ENCODE peak calls at places on chromosomes 4 and X, in seven cellular contexts. W is fibroblast of mammary gland, J is glutamatergic neuron, U is mesothelial cell of epicardium, O is GM12865, E is HFF-Myc, I is neural crest cell. L is an unnamed sample.

GRCh38 chr4:76250962-76251361 is 559 bp upstream of the FAM47E start:
- DNase-seq in U (no peak), W (no peak), J (no peak), I (no peak), E (no peak), O (no peak), L (no peak)

GRCh38 chr4:138562544-138562961 is 320.4 kb upstream of the SLC7A11 start:
- DNase-seq in W (peak; percentile 46), O (peak; percentile 33), J (no peak), E (no peak), I (no peak), U (no peak), L (no peak)

GRCh38 chr4:176376032-176376614 is 56.4 kb downstream of the SPCS3 start:
- DNase-seq in U (no peak), J (no peak), E (no peak), W (peak; percentile 43), O (peak; percentile 12), I (no peak), L (no peak)

GRCh38 chr4:41622816-41623215 is 84.9 kb downstream of the LIMCH1 start:
- DNase-seq in W (no peak), U (no peak), E (no peak), I (no peak), J (no peak), O (no peak), L (no peak)

GRCh38 chrX:153469811-153470410 is 465 bp downstream of the HAUS7 start:
- DNase-seq in W (peak; percentile 28), E (no peak), J (peak; percentile 38), I (peak; percentile 16), O (peak; percentile 43), U (no peak), L (peak; percentile 50)

GRCh38 chr4:141636077-141636770 is at the start of gene IL15:
- DNase-seq in I (peak; percentile 1), U (peak; percentile 33), E (no peak), W (peak; percentile 41), O (peak; percentile 90), J (peak; percentile 41), L (peak; percentile 52)

GRCh38 chr4:37095925-37096324 is 148.6 kb upstream of the NWD2 start:
- DNase-seq in J (no peak), W (no peak), I (no peak), E (no peak), O (peak; percentile 4), U (no peak), L (no peak)

GRCh38 chr4:25552580-25553271 is 102.9 kb upstream of the SLC34A2 start:
- DNase-seq in J (no peak), E (no peak), U (no peak), W (no peak), I (no peak), O (no peak), L (no peak)

GRCh38 chrX:5242091-5242790 is 986.4 kb downstream of the NLGN4X start:
- DNase-seq in J (no peak), E (no peak), O (no peak), I (no peak), U (no peak), W (no peak), L (no peak)

GRCh38 chr4:1771555-1772305 is 21.4 kb upstream of the FGFR3 start:
- DNase-seq in O (no peak), W (no peak), I (no peak), J (no peak), E (no peak), U (no peak), L (no peak)

GRCh38 chr4:8858188-8858924 is 13.3 kb downstream of the HMX1 start:
- DNase-seq in E (no peak), O (no peak), J (no peak), U (no peak), W (no peak), I (no peak), L (no peak)

GRCh38 chr4:148795156-148795864 is 353.1 kb upstream of the NR3C2 start:
- DNase-seq in J (no peak), W (no peak), I (no peak), O (no peak), U (no peak), E (no peak), L (no peak)

GRCh38 chr4:178138491-178138890 is 696.3 kb upstream of the AGA start:
- DNase-seq in O (no peak), E (no peak), J (no peak), W (no peak), I (no peak), U (no peak), L (no peak)

GRCh38 chr4:77921701-77922100 is 59.1 kb downstream of the MRPL1 start:
- DNase-seq in E (peak; percentile 86), J (no peak), I (no peak), O (no peak), U (no peak), W (peak; percentile 95), L (no peak)

GRCh38 chr4:41709844-41710481 is 38.6 kb downstream of the PHOX2B start:
- DNase-seq in U (no peak), E (peak; percentile 77), I (no peak), O (no peak), W (peak; percentile 84), J (no peak), L (no peak)

GRCh38 chr4:77001907-77002306 is 52.4 kb downstream of the SEPTIN11 start:
- DNase-seq in U (no peak), O (no peak), E (no peak), J (no peak), W (peak; percentile 66), I (no peak), L (no peak)

GRCh38 chrX:115344885-115345653 is 55.6 kb downstream of the LUZP4 start:
- DNase-seq in I (no peak), E (peak; percentile 75), W (peak; percentile 95), J (peak; percentile 20), U (peak; percentile 83), O (no peak), L (peak; percentile 24)

GRCh38 chrX:45142185-45142584 is 58.5 kb downstream of the DIPK2B start:
- DNase-seq in W (no peak), J (no peak), I (no peak), E (no peak), U (no peak), O (no peak), L (no peak)

GRCh38 chr4:3700223-3700622 is 66.0 kb upstream of the ADRA2C start:
- DNase-seq in J (peak; percentile 4), I (no peak), E (no peak), U (no peak), W (no peak), O (no peak), L (no peak)

GRCh38 chr4:3702084-3702521 is 64.1 kb upstream of the ADRA2C start:
- DNase-seq in U (no peak), J (no peak), O (no peak), E (no peak), I (no peak), W (no peak), L (no peak)

GRCh38 chr4:3702551-3703221 is 63.5 kb upstream of the ADRA2C start:
- DNase-seq in O (no peak), J (no peak), I (no peak), U (no peak), W (no peak), E (no peak), L (no peak)

GRCh38 chr4:3700736-3701135 is 65.4 kb upstream of the ADRA2C start:
- DNase-seq in O (no peak), E (no peak), I (no peak), W (no peak), U (no peak), J (peak; percentile 10), L (no peak)

GRCh38 chr4:3701271-3702083 is 64.7 kb upstream of the ADRA2C start:
- DNase-seq in O (no peak), J (no peak), I (no peak), U (no peak), W (no peak), E (no peak), L (no peak)
- TF ChIP-seq CTCF in O (no peak), J (no peak), I (no peak), U (no peak), W (no peak), E (no peak), L (no peak)

GRCh38 chr4:169484485-169484884 is 127.9 kb downstream of the NEK1 start:
- DNase-seq in U (no peak), O (no peak), E (no peak), W (peak; percentile 3), J (no peak), I (no peak), L (no peak)

GRCh38 chr4:169491211-169491610 is 121.2 kb downstream of the NEK1 start:
- DNase-seq in E (no peak), J (no peak), U (no peak), W (no peak), I (no peak), O (no peak), L (no peak)

GRCh38 chr4:169485084-169485483 is 127.3 kb downstream of the NEK1 start:
- DNase-seq in O (no peak), J (no peak), W (peak; percentile 53), U (no peak), E (no peak), I (no peak), L (no peak)

GRCh38 chr4:169485791-169486742 is 126.3 kb downstream of the NEK1 start:
- DNase-seq in E (peak; percentile 27), O (peak; percentile 77), I (peak; percentile 45), J (peak; percentile 27), U (no peak), W (peak; percentile 73), L (peak; percentile 37)
- TF ChIP-seq CTCF in E (peak; percentile 45), O (peak; percentile 49), I (peak; percentile 77), J (peak; percentile 47), U (peak; percentile 47), W (peak; percentile 46), L (peak; percentile 47)

DNA sequence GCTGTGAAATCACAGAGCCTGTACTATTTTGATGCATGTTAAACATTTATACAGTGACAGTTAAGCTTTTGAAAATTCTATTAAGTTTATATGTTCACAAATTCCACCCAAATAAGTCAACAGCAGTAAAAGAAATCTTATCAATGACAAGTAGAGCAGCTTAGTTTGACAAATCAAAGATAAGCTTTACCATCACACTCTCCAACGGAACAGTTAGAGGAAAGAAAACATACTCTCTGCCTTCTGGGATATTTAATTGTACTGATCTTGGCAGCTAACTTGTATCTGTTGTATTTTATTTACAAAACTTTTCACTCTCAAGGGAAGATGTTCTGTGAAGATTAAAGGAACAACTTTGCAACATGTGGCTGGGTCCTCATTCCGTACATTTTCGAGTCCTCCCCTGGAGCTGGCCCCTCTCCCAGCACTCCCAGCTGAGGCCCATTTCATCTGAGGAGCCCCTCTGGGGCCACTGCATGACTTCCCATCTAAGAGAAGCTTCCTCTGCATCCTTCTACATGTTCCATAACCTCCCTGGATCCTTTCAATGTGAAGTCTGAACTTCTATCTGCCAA is 74.4 kb downstream of the RPS3A start:
- DNase-seq in W (peak; percentile 39), J (no peak), E (no peak), O (no peak), I (no peak), U (no peak), L (no peak)
- TF ChIP-seq CTCF in W (no peak), J (no peak), E (no peak), O (no peak), I (no peak), U (no peak), L (no peak)

DNA sequence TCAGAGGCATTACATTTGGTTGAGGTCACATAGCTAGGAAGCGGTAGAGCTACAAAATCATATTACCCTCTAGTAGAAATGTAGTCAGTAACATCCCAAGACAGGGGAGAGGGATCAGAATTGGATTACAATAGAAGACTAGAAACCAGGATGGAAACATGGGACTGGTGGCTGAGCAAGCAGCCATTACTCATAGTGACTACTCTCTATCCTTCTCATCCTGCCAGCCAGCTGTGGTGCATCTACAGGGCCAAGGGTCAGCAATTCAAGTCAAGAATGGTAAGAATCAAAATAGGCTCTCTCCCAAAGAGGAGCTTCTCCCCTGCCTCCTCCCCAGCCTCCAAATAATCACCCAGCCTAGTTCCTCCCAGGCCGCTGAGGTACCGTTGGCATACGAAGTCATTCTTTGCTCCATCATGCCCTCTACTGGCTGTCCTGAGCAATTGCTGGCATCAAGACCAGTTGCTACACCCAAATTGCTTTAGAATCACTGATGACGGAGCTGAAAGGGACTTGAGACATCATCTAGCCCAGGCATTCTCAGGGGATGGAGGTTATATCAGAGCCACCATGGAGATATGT is 19.4 kb downstream of the AWAT2 start:
- DNase-seq in I (peak; percentile 58), W (peak; percentile 69), U (no peak), O (peak; percentile 49), E (peak; percentile 16), J (peak; percentile 45), L (peak; percentile 52)
- TF ChIP-seq CTCF in I (peak; percentile 73), W (peak; percentile 80), U (peak; percentile 63), O (peak; percentile 73), E (peak; percentile 68), J (peak; percentile 63), L (peak; percentile 56)